ENCODE peak calls at places on chromosome 16, in eight cellular contexts. J, X, Z, U, T, R, C and M are unnamed samples.

GRCh38 chr16:50960517-50961202 is 190.4 kb downstream of the SALL1 start:
- DNase-seq in J (no peak), X (no peak), R (peak), T (no peak), U (no peak), Z (no peak), C (no peak), M (no peak)

GRCh38 chr16:1732071-1732470 is 26.1 kb downstream of the MAPK8IP3 start:
- DNase-seq in J (no peak), X (no peak), U (no peak), T (no peak), R (no peak), Z (no peak), C (no peak), M (no peak)

GRCh38 chr16:586645-587590 is 2.9 kb upstream of the RAB40C start:
- DNase-seq in T (no peak), C (peak), Z (no peak), X (no peak), J (no peak), U (no peak), R (no peak), M (no peak)

GRCh38 chr16:19691161-19691850 is 26.7 kb downstream of the KNOP1 start:
- DNase-seq in J (no peak), T (no peak), X (no peak), C (no peak), U (no peak), Z (no peak), R (no peak), M (no peak)

GRCh38 chr16:86519649-86520316 is 9.5 kb downstream of the FOXF1 start:
- DNase-seq in X (no peak), Z (peak), J (peak), U (no peak), R (peak), T (no peak), C (peak), M (no peak)

GRCh38 chr16:25256821-25257503 is 683 bp downstream of the ZKSCAN2 start:
- DNase-seq in X (no peak), C (no peak), T (no peak), Z (peak), R (peak), U (peak), J (no peak), M (no peak)

GRCh38 chr16:22328081-22328725 is 31.0 kb downstream of the POLR3E start:
- DNase-seq in T (no peak), J (no peak), Z (no peak), C (no peak), R (no peak), X (no peak), U (no peak), M (no peak)

GRCh38 chr16:414395-415169 is 10.9 kb upstream of the RAB11FIP3 start:
- DNase-seq in U (no peak), J (no peak), X (no peak), Z (no peak), R (no peak), T (no peak), C (no peak), M (no peak)

GRCh38 chr16:3474136-3474779 is 21.0 kb downstream of the C16orf90 start:
- DNase-seq in U (no peak), J (no peak), X (no peak), Z (no peak), R (no peak), T (no peak), C (no peak), M (no peak)

GRCh38 chr16:11273721-11274324 is 394 bp upstream of the PRM3 start:
- DNase-seq in Z (no peak), C (no peak), R (peak), U (no peak), X (no peak), J (no peak), T (no peak), M (no peak)

GRCh38 chr16:83513006-83513755 is 294.6 kb upstream of the HSBP1 start:
- DNase-seq in X (no peak), R (no peak), Z (no peak), U (no peak), T (peak), J (no peak), C (no peak), M (no peak)

GRCh38 chr16:24041834-24042631 is 206.2 kb downstream of the PRKCB start:
- DNase-seq in X (no peak), R (peak), J (peak), Z (peak), T (peak), U (peak), C (peak), M (no peak)

GRCh38 chr16:54390095-54390494 is 103.5 kb upstream of the IRX3 start:
- DNase-seq in J (no peak), Z (no peak), R (no peak), U (no peak), C (no peak), X (no peak), T (no peak), M (no peak)

GRCh38 chr16:67441289-67441753 is 10.4 kb downstream of the HSD11B2 start:
- DNase-seq in J (no peak), T (no peak), U (no peak), R (no peak), X (no peak), C (no peak), Z (no peak), M (no peak)

GRCh38 chr16:2779151-2779920 is 2.3 kb upstream of the ELOB start:
- DNase-seq in J (no peak), Z (no peak), T (no peak), X (peak), R (no peak), C (peak), U (no peak), M (no peak)

GRCh38 chr16:578870-579405 is 9.2 kb downstream of the PIGQ start:
- DNase-seq in R (peak), C (peak), X (peak), T (no peak), J (peak), U (peak), Z (peak), M (no peak)

GRCh38 chr16:2208772-2209171 is 1.9 kb downstream of the BRICD5 start:
- DNase-seq in T (no peak), J (no peak), X (no peak), Z (no peak), R (no peak), U (no peak), C (no peak), M (no peak)

GRCh38 chr16:11224894-11225676 is 30.9 kb downstream of the SOCS1 start:
- DNase-seq in U (no peak), R (no peak), X (no peak), J (peak), Z (no peak), T (no peak), C (no peak), M (no peak)

GRCh38 chr16:24946155-24946554 is 69.0 kb downstream of the ARHGAP17 start:
- DNase-seq in X (no peak), R (no peak), J (no peak), U (no peak), C (no peak), Z (peak), T (no peak), M (no peak)

GRCh38 chr16:84084570-84085270 is 32.0 kb downstream of the MBTPS1 start:
- DNase-seq in C (no peak), T (no peak), R (peak), J (peak), U (peak), Z (peak), X (no peak), M (no peak)

GRCh38 chr16:53881371-53881770 is 177.4 kb downstream of the FTO start:
- DNase-seq in C (no peak), X (no peak), R (no peak), U (no peak), Z (no peak), T (peak), J (no peak), M (no peak)

GRCh38 chr16:30032083-30032819 is 1.2 kb upstream of the TLCD3B start:
- DNase-seq in C (no peak), U (peak), J (peak), X (no peak), R (peak), Z (peak), T (no peak), M (no peak)

GRCh38 chr16:78654929-78655328 is 555.5 kb downstream of the WWOX start:
- DNase-seq in C (no peak), X (no peak), Z (no peak), T (no peak), U (no peak), J (no peak), R (no peak), M (no peak)

GRCh38 chr16:85202051-85202601 is 89.9 kb upstream of the CIBAR2 start:
- DNase-seq in T (no peak), C (no peak), Z (no peak), X (no peak), J (no peak), R (no peak), U (no peak), M (no peak)

GRCh38 chr16:67762385-67762784 is 43.3 kb upstream of the GFOD2 start:
- DNase-seq in C (no peak), T (no peak), J (no peak), X (no peak), R (no peak), Z (no peak), U (no peak), M (no peak)

GRCh38 chr16:11152205-11152604 is 103.8 kb downstream of the SOCS1 start:
- DNase-seq in C (no peak), Z (no peak), U (no peak), T (no peak), X (no peak), J (no peak), R (no peak), M (peak)

GRCh38 chr16:8720080-8720966 is 45.9 kb downstream of the ABAT start:
- DNase-seq in U (peak), J (no peak), X (no peak), R (peak), T (peak), Z (peak), C (no peak), M (no peak)

GRCh38 chr16:67404740-67405226 is 11.5 kb upstream of the TPPP3 start:
- DNase-seq in R (no peak), U (no peak), Z (no peak), J (no peak), X (no peak), T (no peak), C (no peak), M (no peak)

GRCh38 chr16:69171325-69172095 is 15.5 kb upstream of the SNTB2 start:
- DNase-seq in Z (no peak), X (no peak), J (no peak), U (no peak), T (no peak), C (no peak), R (no peak), M (no peak)

GRCh38 chr16:85465328-85466307 is 147.5 kb upstream of the GSE1 start:
- DNase-seq in T (no peak), X (no peak), R (no peak), J (no peak), U (no peak), Z (peak), C (peak), M (no peak)

GRCh38 chr16:85245307-85246172 is 133.3 kb upstream of the CIBAR2 start:
- DNase-seq in C (no peak), U (peak), R (peak), T (peak), J (peak), Z (peak), X (no peak), M (no peak)

DNA sequence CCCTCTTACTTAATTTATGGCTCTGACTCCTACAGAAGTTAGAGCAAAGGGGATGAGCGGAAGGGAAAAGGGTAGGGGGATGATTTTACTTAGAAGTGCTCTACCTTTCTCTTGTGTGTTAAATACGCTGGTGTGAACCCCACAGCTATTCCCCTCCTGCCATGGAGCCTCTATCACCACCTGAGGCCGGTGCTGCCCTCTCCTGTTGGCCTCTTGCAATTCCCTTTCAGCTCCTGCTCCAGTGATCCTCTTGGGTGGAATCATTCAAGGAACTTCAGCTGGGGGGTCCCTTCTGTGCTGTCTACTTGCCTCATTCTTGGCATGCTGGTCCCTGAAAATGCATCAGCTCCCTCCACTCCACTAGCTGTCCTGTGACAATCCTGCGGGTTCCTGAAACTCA is 41.8 kb upstream of the CDH8 start:
- DNase-seq in Z (peak), J (no peak), X (no peak), R (peak), U (no peak), C (no peak), T (no peak), M (no peak)
- TF ChIP-seq CTCF in Z (no peak), J (no peak), X (no peak), R (peak), U (peak), C (no peak), T (peak), M (peak)

GRCh38 chr16:87844374-87844733 is 25.0 kb downstream of the SLC7A5 start:
- DNase-seq in J (no peak), U (no peak), R (peak), X (no peak), C (peak), T (no peak), Z (no peak), M (no peak)
- TF ChIP-seq CTCF in J (no peak), U (peak), R (peak), X (no peak), C (peak), T (no peak), Z (no peak), M (peak)

GRCh38 chr16:27745348-27745747 is 195.4 kb downstream of the KATNIP start:
- DNase-seq in J (no peak), Z (no peak), R (no peak), U (no peak), C (no peak), X (no peak), T (no peak), M (no peak)

GRCh38 chr16:27740496-27741201 is 190.7 kb downstream of the KATNIP start:
- DNase-seq in X (no peak), T (no peak), R (no peak), J (no peak), C (no peak), U (no peak), Z (no peak), M (no peak)

GRCh38 chr16:27739606-27740357 is 189.8 kb downstream of the KATNIP start:
- DNase-seq in X (no peak), T (no peak), R (no peak), Z (no peak), U (no peak), C (no peak), J (no peak), M (peak)

GRCh38 chr16:27743963-27744362 is 194.0 kb downstream of the KATNIP start:
- DNase-seq in Z (no peak), R (no peak), J (no peak), X (no peak), C (no peak), T (no peak), U (no peak), M (no peak)

DNA sequence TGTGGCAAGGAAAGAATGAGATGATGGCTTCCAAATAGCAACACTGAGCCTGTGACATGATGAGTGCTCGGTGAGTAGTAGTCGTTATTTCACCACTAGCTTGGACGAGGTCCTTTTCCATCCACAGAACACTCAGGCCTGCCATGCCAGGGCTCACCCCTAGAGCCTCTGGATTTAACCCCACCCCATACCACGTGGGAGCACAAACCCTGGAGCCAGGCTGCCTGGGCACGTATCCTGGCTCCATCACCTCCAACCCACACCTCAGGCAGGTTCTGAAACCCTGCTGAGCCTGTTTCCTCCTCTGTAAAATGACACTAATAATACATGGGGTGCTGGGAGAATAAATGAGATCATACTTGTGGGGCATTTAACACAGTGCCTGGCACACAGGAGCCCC is 192.4 kb downstream of the KATNIP start:
- DNase-seq in U (no peak), Z (no peak), J (no peak), T (no peak), X (no peak), R (no peak), C (no peak), M (no peak)
- TF ChIP-seq CTCF in U (no peak), Z (no peak), J (no peak), T (no peak), X (no peak), R (no peak), C (no peak), M (no peak)

GRCh38 chr16:12426122-12426521 is 377.6 kb downstream of the CPPED1 start:
- DNase-seq in R (no peak), X (no peak), Z (no peak), U (no peak), C (no peak), J (no peak), T (no peak), M (no peak)
- TF ChIP-seq CTCF in R (no peak), X (no peak), Z (no peak), U (no peak), C (no peak), J (no peak), T (no peak), M (no peak)